ENCODE peak calls at places on chromosomes 7 and 10, in five cellular contexts. One of them, this sample, is unnamed.

GRCh38 chr7:30159698-30160143 is 24.9 kb downstream of the MTURN start:
- DNase-seq in heart left ventricle: no peak
- DNase-seq in T-helper 1 cell: no peak
- DNase-seq in GF-D8: peak
- DNase-seq in adrenal gland: peak
- DNase-seq in this sample: no peak

GRCh38 chr10:121282797-121283515 is 315.3 kb downstream of the FGFR2 start:
- DNase-seq in adrenal gland: no peak
- DNase-seq in T-helper 1 cell: no peak
- DNase-seq in GF-D8: no peak
- DNase-seq in heart left ventricle: no peak
- DNase-seq in this sample: no peak

GRCh38 chr7:142805350-142806020 is 34.7 kb downstream of the PRSS2 start:
- DNase-seq in adrenal gland: no peak
- DNase-seq in heart left ventricle: no peak
- DNase-seq in T-helper 1 cell: no peak
- DNase-seq in GF-D8: no peak
- DNase-seq in this sample: no peak

GRCh38 chr7:246451-246850 is 43.5 kb upstream of the FOXL3 start:
- DNase-seq in GF-D8: no peak
- DNase-seq in adrenal gland: no peak
- DNase-seq in T-helper 1 cell: no peak
- DNase-seq in heart left ventricle: no peak
- DNase-seq in this sample: no peak

GRCh38 chr10:114550756-114551290 is 107.3 kb downstream of the ABLIM1 start:
- DNase-seq in adrenal gland: no peak
- DNase-seq in GF-D8: no peak
- DNase-seq in T-helper 1 cell: no peak
- DNase-seq in heart left ventricle: no peak
- DNase-seq in this sample: no peak

GRCh38 chr7:155516466-155516865 is 29.9 kb downstream of the CNPY1 start:
- DNase-seq in heart left ventricle: no peak
- DNase-seq in adrenal gland: no peak
- DNase-seq in T-helper 1 cell: no peak
- DNase-seq in GF-D8: no peak
- DNase-seq in this sample: no peak

GRCh38 chr7:151940048-151940845 is 16.0 kb upstream of the GALNTL5 start:
- DNase-seq in GF-D8: no peak
- DNase-seq in adrenal gland: no peak
- DNase-seq in heart left ventricle: no peak
- DNase-seq in T-helper 1 cell: no peak
- DNase-seq in this sample: no peak

GRCh38 chr7:2980406-2981102 is 63.1 kb downstream of the CARD11 start:
- DNase-seq in heart left ventricle: no peak
- DNase-seq in adrenal gland: peak
- DNase-seq in T-helper 1 cell: no peak
- DNase-seq in GF-D8: no peak
- DNase-seq in this sample: no peak

GRCh38 chr10:132481690-132482089 is 55.9 kb upstream of the INPP5A start:
- DNase-seq in adrenal gland: no peak
- DNase-seq in heart left ventricle: no peak
- DNase-seq in T-helper 1 cell: no peak
- DNase-seq in GF-D8: no peak
- DNase-seq in this sample: no peak

GRCh38 chr7:148204639-148205292 is 385.8 kb upstream of the C7orf33 start:
- DNase-seq in T-helper 1 cell: no peak
- DNase-seq in heart left ventricle: no peak
- DNase-seq in adrenal gland: no peak
- DNase-seq in GF-D8: no peak
- DNase-seq in this sample: no peak

GRCh38 chr7:142482899-142483658 is 225.2 kb upstream of the PRSS58 start:
- DNase-seq in heart left ventricle: no peak
- DNase-seq in adrenal gland: peak
- DNase-seq in T-helper 1 cell: no peak
- DNase-seq in GF-D8: peak
- DNase-seq in this sample: peak

GRCh38 chr7:73350311-73351068 is 22.5 kb downstream of the FKBP6 start:
- DNase-seq in heart left ventricle: no peak
- DNase-seq in T-helper 1 cell: no peak
- DNase-seq in GF-D8: no peak
- DNase-seq in adrenal gland: no peak
- DNase-seq in this sample: no peak

GRCh38 chr10:78925800-78926319 is 142.9 kb upstream of the ZMIZ1 start:
- DNase-seq in adrenal gland: peak
- DNase-seq in GF-D8: no peak
- DNase-seq in T-helper 1 cell: no peak
- DNase-seq in heart left ventricle: no peak
- DNase-seq in this sample: no peak

GRCh38 chr10:77943086-77943901 is 16.7 kb upstream of the DLG5 start:
- DNase-seq in T-helper 1 cell: no peak
- DNase-seq in GF-D8: no peak
- DNase-seq in adrenal gland: peak
- DNase-seq in heart left ventricle: no peak
- DNase-seq in this sample: no peak

GRCh38 chr7:2190531-2190930 is 42.2 kb downstream of the MAD1L1 start:
- DNase-seq in T-helper 1 cell: no peak
- DNase-seq in GF-D8: no peak
- DNase-seq in heart left ventricle: no peak
- DNase-seq in adrenal gland: no peak
- DNase-seq in this sample: no peak

GRCh38 chr10:22435650-22436049 is 90.4 kb downstream of the SPAG6 start:
- DNase-seq in GF-D8: no peak
- DNase-seq in adrenal gland: no peak
- DNase-seq in T-helper 1 cell: no peak
- DNase-seq in heart left ventricle: no peak
- DNase-seq in this sample: no peak

GRCh38 chr10:51074238-51075028 is at the start of gene PRKG1:
- DNase-seq in adrenal gland: peak
- DNase-seq in GF-D8: no peak
- DNase-seq in heart left ventricle: peak
- DNase-seq in T-helper 1 cell: no peak
- DNase-seq in this sample: no peak

GRCh38 chr7:38398725-38399321 is 125.4 kb upstream of the TARP start:
- DNase-seq in heart left ventricle: no peak
- DNase-seq in GF-D8: no peak
- DNase-seq in adrenal gland: peak
- DNase-seq in T-helper 1 cell: no peak
- DNase-seq in this sample: no peak

GRCh38 chr7:100048680-100049079 is 894 bp upstream of the ZSCAN21 start:
- DNase-seq in heart left ventricle: no peak
- DNase-seq in adrenal gland: no peak
- DNase-seq in GF-D8: no peak
- DNase-seq in T-helper 1 cell: no peak
- DNase-seq in this sample: no peak

GRCh38 chr7:5827755-5828154 is 46.3 kb upstream of the RNF216 start:
- DNase-seq in adrenal gland: peak
- DNase-seq in GF-D8: no peak
- DNase-seq in T-helper 1 cell: no peak
- DNase-seq in heart left ventricle: no peak
- DNase-seq in this sample: no peak

GRCh38 chr10:132061465-132062180 is 4.1 kb upstream of the JAKMIP3 start:
- DNase-seq in T-helper 1 cell: no peak
- DNase-seq in adrenal gland: no peak
- DNase-seq in GF-D8: no peak
- DNase-seq in heart left ventricle: no peak
- DNase-seq in this sample: no peak

GRCh38 chr7:141649865-141650499 is 52.0 kb downstream of the DENND11 start:
- DNase-seq in T-helper 1 cell: no peak
- DNase-seq in adrenal gland: peak
- DNase-seq in GF-D8: no peak
- DNase-seq in heart left ventricle: peak
- DNase-seq in this sample: no peak

GRCh38 chr10:125062244-125063208 is 97.8 kb downstream of the CTBP2 start:
- DNase-seq in T-helper 1 cell: no peak
- DNase-seq in heart left ventricle: peak
- DNase-seq in adrenal gland: no peak
- DNase-seq in GF-D8: no peak
- DNase-seq in this sample: no peak

GRCh38 chr7:49038821-49039358 is 114.5 kb downstream of the CDC14C start:
- DNase-seq in adrenal gland: no peak
- DNase-seq in heart left ventricle: no peak
- DNase-seq in GF-D8: no peak
- DNase-seq in T-helper 1 cell: no peak
- DNase-seq in this sample: no peak

GRCh38 chr7:84637568-84638338 is 443.2 kb upstream of the SEMA3A start:
- DNase-seq in adrenal gland: peak
- DNase-seq in T-helper 1 cell: no peak
- DNase-seq in GF-D8: no peak
- DNase-seq in heart left ventricle: peak
- DNase-seq in this sample: no peak

GRCh38 chr10:62244785-62245595 is 23.7 kb downstream of the RTKN2 start:
- DNase-seq in GF-D8: no peak
- DNase-seq in adrenal gland: peak
- DNase-seq in T-helper 1 cell: no peak
- DNase-seq in heart left ventricle: peak
- DNase-seq in this sample: no peak

GRCh38 chr7:4633012-4633411 is 49.1 kb upstream of the FOXK1 start:
- DNase-seq in adrenal gland: peak
- DNase-seq in T-helper 1 cell: no peak
- DNase-seq in heart left ventricle: no peak
- DNase-seq in GF-D8: no peak
- DNase-seq in this sample: no peak

GRCh38 chr10:19169684-19170083 is 121.1 kb downstream of the MALRD1 start:
- DNase-seq in T-helper 1 cell: no peak
- DNase-seq in GF-D8: no peak
- DNase-seq in heart left ventricle: no peak
- DNase-seq in adrenal gland: no peak
- DNase-seq in this sample: no peak

GRCh38 chr7:39085189-39085588 is 107.5 kb downstream of the POU6F2 start:
- DNase-seq in T-helper 1 cell: no peak
- DNase-seq in heart left ventricle: no peak
- DNase-seq in GF-D8: no peak
- DNase-seq in adrenal gland: no peak
- DNase-seq in this sample: no peak

GRCh38 chr7:116455009-116455408 is 44.5 kb upstream of the CAV2 start:
- DNase-seq in adrenal gland: no peak
- DNase-seq in GF-D8: no peak
- DNase-seq in heart left ventricle: no peak
- DNase-seq in T-helper 1 cell: no peak
- DNase-seq in this sample: no peak

GRCh38 chr10:61478621-61479312 is 25.6 kb upstream of the TMEM26 start:
- DNase-seq in GF-D8: no peak
- DNase-seq in heart left ventricle: no peak
- DNase-seq in T-helper 1 cell: no peak
- DNase-seq in adrenal gland: no peak
- DNase-seq in this sample: no peak

GRCh38 chr10:107126668-107127067 is 37.8 kb downstream of the SORCS1 start:
- DNase-seq in GF-D8: no peak
- DNase-seq in adrenal gland: no peak
- DNase-seq in heart left ventricle: no peak
- DNase-seq in T-helper 1 cell: no peak
- DNase-seq in this sample: no peak

GRCh38 chr7:83153419-83153818 is 9.3 kb downstream of the PCLO start:
- DNase-seq in heart left ventricle: no peak
- DNase-seq in T-helper 1 cell: no peak
- DNase-seq in adrenal gland: no peak
- DNase-seq in GF-D8: no peak
- DNase-seq in this sample: no peak

GRCh38 chr10:132578287-132578951 is 40.8 kb downstream of the INPP5A start:
- DNase-seq in T-helper 1 cell: no peak
- DNase-seq in GF-D8: no peak
- DNase-seq in adrenal gland: no peak
- DNase-seq in heart left ventricle: no peak
- DNase-seq in this sample: no peak

GRCh38 chr10:49441488-49442476 is 45.9 kb upstream of the DRGX start:
- DNase-seq in GF-D8: no peak
- DNase-seq in T-helper 1 cell: no peak
- DNase-seq in heart left ventricle: no peak
- DNase-seq in adrenal gland: no peak
- DNase-seq in this sample: no peak

GRCh38 chr7:84175461-84175860 is 19.1 kb downstream of the SEMA3A start:
- DNase-seq in GF-D8: no peak
- DNase-seq in adrenal gland: no peak
- DNase-seq in heart left ventricle: no peak
- DNase-seq in T-helper 1 cell: no peak
- DNase-seq in this sample: no peak

GRCh38 chr10:70722820-70723424 is 50.6 kb downstream of the ADAMTS14 start:
- DNase-seq in adrenal gland: peak
- DNase-seq in GF-D8: no peak
- DNase-seq in T-helper 1 cell: no peak
- DNase-seq in heart left ventricle: no peak
- DNase-seq in this sample: no peak

This sample was measured in activated naive CD8-positive, alpha-beta T cell treated with anti-CD3 and anti-CD28 coated beads, Interleukin-2, amount 50 U/mL, for 16 hours.